ENCODE peak calls at places on chromosomes 7 and 10, in four cellular contexts. One of them, this sample, is unnamed.

GRCh38 chr7:10429516-10429915 is 544.2 kb upstream of the PHF14 start:
- DNase-seq in HepG2: no peak
- DNase-seq in K562: no peak
- DNase-seq in A549: no peak
- DNase-seq in this sample: no peak

GRCh38 chr10:74078037-74078436 is 72.6 kb downstream of the AP3M1 start:
- DNase-seq in K562: no peak
- DNase-seq in HepG2: no peak
- DNase-seq in A549: no peak
- DNase-seq in this sample: peak

GRCh38 chr10:75211007-75211735 is 575 bp downstream of the VDAC2 start:
- DNase-seq in A549: no peak
- DNase-seq in HepG2: peak
- DNase-seq in K562: peak
- DNase-seq in this sample: peak

GRCh38 chr10:100637785-100638184 is 102.0 kb downstream of the HIF1AN start:
- DNase-seq in HepG2: peak
- DNase-seq in A549: peak
- DNase-seq in K562: peak
- DNase-seq in this sample: no peak

GRCh38 chr10:121303273-121303890 is 294.9 kb downstream of the FGFR2 start:
- DNase-seq in HepG2: no peak
- DNase-seq in K562: no peak
- DNase-seq in A549: no peak
- DNase-seq in this sample: no peak

GRCh38 chr7:100723732-100724275 is 3.5 kb downstream of the EPO start:
- DNase-seq in A549: no peak
- DNase-seq in HepG2: peak
- DNase-seq in K562: no peak
- DNase-seq in this sample: no peak

GRCh38 chr7:95534796-95535195 is 49.1 kb downstream of the ASB4 start:
- DNase-seq in HepG2: no peak
- DNase-seq in A549: no peak
- DNase-seq in K562: no peak
- DNase-seq in this sample: no peak

GRCh38 chr10:36994886-36995285 is 130.5 kb upstream of the ANKRD30A start:
- DNase-seq in K562: no peak
- DNase-seq in A549: no peak
- DNase-seq in HepG2: no peak
- DNase-seq in this sample: no peak

GRCh38 chr7:28759373-28760013 is 198.6 kb downstream of the TRIL start:
- DNase-seq in A549: no peak
- DNase-seq in HepG2: no peak
- DNase-seq in K562: no peak
- DNase-seq in this sample: peak

GRCh38 chr10:29634105-29634504 is 666 bp downstream of the SVIL start:
- DNase-seq in K562: no peak
- DNase-seq in HepG2: no peak
- DNase-seq in A549: no peak
- DNase-seq in this sample: no peak

GRCh38 chr10:21214329-21214728 is 311.2 kb downstream of the SKIDA1 start:
- DNase-seq in K562: no peak
- DNase-seq in A549: no peak
- DNase-seq in HepG2: no peak
- DNase-seq in this sample: no peak

GRCh38 chr7:104548861-104549260 is 220.5 kb downstream of the LHFPL3 start:
- DNase-seq in HepG2: no peak
- DNase-seq in A549: no peak
- DNase-seq in K562: no peak
- DNase-seq in this sample: no peak

GRCh38 chr10:98090822-98091221 is 43.6 kb upstream of the R3HCC1L start:
- DNase-seq in K562: no peak
- DNase-seq in A549: no peak
- DNase-seq in HepG2: no peak
- DNase-seq in this sample: no peak

GRCh38 chr10:88386878-88387773 is 196.0 kb downstream of the RNLS start:
- DNase-seq in HepG2: peak
- DNase-seq in A549: peak
- DNase-seq in K562: no peak
- DNase-seq in this sample: peak

GRCh38 chr10:17452060-17452894 is 2.1 kb downstream of the ST8SIA6 start:
- DNase-seq in K562: no peak
- DNase-seq in A549: no peak
- DNase-seq in HepG2: no peak
- DNase-seq in this sample: no peak

GRCh38 chr7:99693427-99694200 is 13.8 kb upstream of the CYP3A5 start:
- DNase-seq in HepG2: peak
- DNase-seq in A549: no peak
- DNase-seq in K562: peak
- DNase-seq in this sample: no peak

GRCh38 chr10:11480687-11481086 is 130.8 kb downstream of the USP6NL start:
- DNase-seq in A549: no peak
- DNase-seq in K562: no peak
- DNase-seq in HepG2: no peak
- DNase-seq in this sample: no peak

GRCh38 chr7:18638594-18639452 is 143.3 kb downstream of the HDAC9 start:
- DNase-seq in HepG2: no peak
- DNase-seq in A549: no peak
- DNase-seq in K562: no peak
- DNase-seq in this sample: peak

GRCh38 chr7:5693529-5693928 is 87.9 kb downstream of the RNF216 start:
- DNase-seq in A549: no peak
- DNase-seq in K562: no peak
- DNase-seq in HepG2: peak
- DNase-seq in this sample: peak

GRCh38 chr10:1594372-1595241 is 142.7 kb downstream of the ADARB2 start:
- DNase-seq in K562: no peak
- DNase-seq in A549: no peak
- DNase-seq in HepG2: no peak
- DNase-seq in this sample: no peak

GRCh38 chr7:81869670-81870069 is 99.8 kb upstream of the HGF start:
- DNase-seq in K562: no peak
- DNase-seq in HepG2: no peak
- DNase-seq in A549: no peak
- DNase-seq in this sample: no peak

GRCh38 chr7:1618475-1618874 is 48.6 kb upstream of the PSMG3 start:
- DNase-seq in K562: no peak
- DNase-seq in HepG2: no peak
- DNase-seq in A549: no peak
- DNase-seq in this sample: no peak

GRCh38 chr10:76230866-76231257 is 799.4 kb downstream of the LRMDA start:
- DNase-seq in A549: no peak
- DNase-seq in K562: no peak
- DNase-seq in HepG2: no peak
- DNase-seq in this sample: no peak

GRCh38 chr7:73971315-73971700 is 56.7 kb upstream of the ELN start:
- DNase-seq in A549: no peak
- DNase-seq in HepG2: no peak
- DNase-seq in K562: no peak
- DNase-seq in this sample: no peak

DNA sequence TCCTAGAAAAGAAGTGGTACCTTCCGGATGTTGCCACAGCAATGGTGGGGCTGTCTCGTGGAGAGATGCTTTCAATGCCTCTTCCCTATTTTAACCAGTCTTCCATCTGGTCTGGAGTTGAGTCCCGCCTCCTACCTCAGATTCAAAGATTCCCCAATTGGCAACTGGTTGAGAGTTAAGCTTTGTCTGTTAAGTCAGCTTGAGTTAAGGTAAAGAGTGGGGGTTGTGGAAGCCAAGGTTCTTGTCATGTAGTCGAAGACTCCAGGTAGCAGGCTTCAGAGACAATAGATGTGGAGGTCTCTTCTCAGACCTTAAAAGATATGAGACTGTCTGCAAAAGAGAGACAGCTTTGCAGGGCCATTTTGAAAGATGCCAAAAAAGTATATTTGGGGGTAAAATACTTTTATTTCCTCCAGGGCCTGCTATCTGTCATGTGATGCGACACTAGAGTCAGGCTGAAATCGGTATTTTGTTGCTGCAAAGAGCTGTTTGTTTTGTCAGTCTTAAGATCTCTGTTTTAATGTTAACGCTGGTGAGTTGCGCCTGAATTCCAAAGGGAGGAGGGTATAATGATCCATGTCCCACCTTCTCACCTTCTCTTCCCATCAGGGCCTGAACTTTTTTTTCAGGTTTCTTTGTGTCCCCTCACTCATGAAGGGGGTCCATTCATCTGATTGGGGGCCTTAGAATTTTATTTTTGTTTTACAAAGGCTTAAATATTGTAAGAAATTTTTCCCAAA is 40.4 kb upstream of the SCIN start:
- DNase-seq in A549: no peak
- DNase-seq in K562: no peak
- DNase-seq in HepG2: no peak
- DNase-seq in this sample: no peak
- TF ChIP-seq POLR2A in A549: no peak
- TF ChIP-seq POLR2A in K562: no peak
- TF ChIP-seq POLR2A in HepG2: no peak
- TF ChIP-seq POLR2A in this sample: no peak

DNA sequence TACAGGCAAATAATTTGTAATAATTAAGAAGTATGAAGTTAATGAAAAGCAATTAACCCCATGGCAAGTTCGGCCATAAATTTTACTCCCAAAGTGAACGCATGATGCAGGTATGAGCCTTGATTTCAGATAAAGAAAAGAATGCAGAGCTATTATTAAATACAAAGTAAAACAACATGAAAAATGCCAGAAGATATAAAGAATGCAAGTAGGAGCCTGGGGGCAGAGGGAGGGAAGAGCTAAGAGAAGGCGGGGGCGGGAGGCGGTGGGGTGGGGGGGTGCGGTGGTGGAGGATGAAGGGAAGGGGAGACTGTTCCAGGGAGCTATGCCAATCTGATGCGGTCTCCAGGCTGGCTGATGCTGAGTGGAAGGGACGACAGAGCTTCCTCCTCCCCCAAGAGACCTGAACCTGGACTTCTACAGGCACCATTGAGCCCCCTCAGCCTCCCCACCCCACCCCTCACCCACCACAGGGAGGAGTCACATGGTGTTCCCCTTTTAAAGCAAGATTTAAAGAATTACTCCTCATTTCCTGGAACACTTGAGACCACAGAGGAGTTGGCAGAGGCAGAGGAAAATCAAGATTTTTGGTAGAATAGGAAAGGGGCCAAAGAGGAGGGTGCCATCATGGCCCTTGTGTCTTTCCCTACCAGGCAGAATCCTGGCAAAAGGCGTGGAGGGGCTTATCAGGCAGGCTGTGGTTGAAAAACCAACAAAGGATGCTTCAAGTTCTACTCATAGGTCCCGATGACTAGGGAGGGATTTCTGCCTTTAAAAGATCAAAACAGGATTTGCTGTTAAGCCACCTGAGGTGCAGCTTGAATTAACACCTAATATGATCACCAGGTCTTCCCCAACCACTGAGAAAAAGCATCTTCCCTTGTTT is 45.4 kb downstream of the BPGM start:
- DNase-seq in HepG2: no peak
- DNase-seq in A549: no peak
- DNase-seq in K562: no peak
- DNase-seq in this sample: peak
- TF ChIP-seq MAZ in HepG2: no peak
- TF ChIP-seq MAZ in A549: no peak
- TF ChIP-seq MAZ in K562: no peak
- TF ChIP-seq MAZ in this sample: no peak

GRCh38 chr10:130240409-130240808 is 104.2 kb downstream of the GLRX3 start:
- DNase-seq in A549: no peak
- DNase-seq in HepG2: no peak
- DNase-seq in K562: no peak
- DNase-seq in this sample: no peak
- TF ChIP-seq POLR2A in A549: no peak
- TF ChIP-seq POLR2A in HepG2: no peak
- TF ChIP-seq POLR2A in K562: no peak
- TF ChIP-seq POLR2A in this sample: no peak

GRCh38 chr7:91492773-91493172 is 228.5 kb downstream of the FZD1 start:
- DNase-seq in K562: no peak
- DNase-seq in A549: no peak
- DNase-seq in HepG2: no peak
- DNase-seq in this sample: no peak
- TF ChIP-seq MAZ in K562: no peak
- TF ChIP-seq MAZ in A549: no peak
- TF ChIP-seq MAZ in HepG2: no peak
- TF ChIP-seq MAZ in this sample: no peak

DNA sequence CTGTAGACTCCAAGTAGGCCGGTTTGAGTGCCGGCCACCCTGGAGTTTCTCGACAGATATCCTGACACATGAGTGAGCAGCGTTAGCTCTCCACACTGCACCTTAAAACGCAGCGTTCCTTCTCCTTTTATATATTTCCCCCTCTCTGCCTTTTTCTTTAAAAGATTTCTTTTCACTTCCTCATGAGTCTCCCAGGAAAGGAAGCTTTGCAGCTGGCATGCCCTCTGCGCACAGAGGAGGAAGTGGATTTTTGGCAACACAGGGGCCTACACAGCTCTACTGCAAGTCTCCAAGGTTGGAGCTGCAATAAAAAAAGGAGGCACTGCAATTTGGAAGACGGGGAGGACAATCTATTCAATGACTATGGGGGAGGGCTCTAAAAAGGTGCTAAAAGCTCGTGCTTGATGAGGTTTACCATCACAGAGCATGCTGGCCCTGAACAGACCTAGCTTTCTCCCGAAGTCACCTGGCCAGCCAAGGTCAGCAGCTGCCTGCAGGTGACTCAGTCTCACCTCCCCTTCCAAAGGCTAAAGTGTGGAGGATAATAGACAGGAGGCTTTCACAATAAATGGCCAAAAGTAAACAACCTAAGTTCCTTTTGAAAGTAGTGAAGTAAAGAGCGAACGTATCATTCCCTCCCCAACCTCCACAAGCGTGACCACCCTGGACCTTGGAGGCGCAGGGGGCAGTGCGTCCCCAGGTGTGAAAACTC is 252.8 kb downstream of the ZMYND11 start:
- DNase-seq in A549: no peak
- DNase-seq in HepG2: peak
- DNase-seq in K562: no peak
- DNase-seq in this sample: no peak
- TF ChIP-seq POLR2A in A549: no peak
- TF ChIP-seq POLR2A in HepG2: no peak
- TF ChIP-seq POLR2A in K562: no peak
- TF ChIP-seq POLR2A in this sample: no peak

GRCh38 chr7:135493362-135493761 is 16.5 kb downstream of the CNOT4 start:
- DNase-seq in K562: no peak
- DNase-seq in HepG2: peak
- DNase-seq in A549: no peak
- DNase-seq in this sample: no peak
- TF ChIP-seq MAZ in K562: no peak
- TF ChIP-seq MAZ in HepG2: no peak
- TF ChIP-seq MAZ in A549: no peak
- TF ChIP-seq MAZ in this sample: no peak